ENCODE peak calls at places on chromosome 20, in five cellular contexts. One of them, this sample, is unnamed. For H3K4me1, the result is how much of the 10 kb centered on the place peaks cover.

GRCh38 chr20:45892828-45893500 is 1.8 kb downstream of the CTSA start:
- DNase-seq in adrenal gland: no peak
- DNase-seq in pancreas: no peak
- DNase-seq in prostate gland: no peak
- DNase-seq in heart left ventricle: no peak
- DNase-seq in this sample: no peak

GRCh38 chr20:29690274-29690673 is 1567.2 kb upstream of the DEFB115 start:
- DNase-seq in prostate gland: no peak
- DNase-seq in adrenal gland: no peak
- DNase-seq in pancreas: peak
- DNase-seq in heart left ventricle: no peak
- DNase-seq in this sample: no peak

GRCh38 chr20:32115196-32115767 is 5.8 kb downstream of the TM9SF4 start:
- DNase-seq in adrenal gland: no peak
- DNase-seq in prostate gland: no peak
- DNase-seq in heart left ventricle: no peak
- DNase-seq in pancreas: no peak
- DNase-seq in this sample: no peak

GRCh38 chr20:38321959-38322598 is 18.1 kb downstream of the BPI start:
- DNase-seq in adrenal gland: peak
- DNase-seq in pancreas: no peak
- DNase-seq in heart left ventricle: peak
- DNase-seq in prostate gland: peak
- DNase-seq in this sample: peak

GRCh38 chr20:49717693-49718092 is 4.0 kb upstream of the B4GALT5 start:
- DNase-seq in prostate gland: no peak
- DNase-seq in pancreas: no peak
- DNase-seq in heart left ventricle: no peak
- DNase-seq in adrenal gland: no peak
- DNase-seq in this sample: no peak

GRCh38 chr20:36462440-36463211 is 78.7 kb upstream of the MYL9 start:
- DNase-seq in prostate gland: peak
- DNase-seq in adrenal gland: peak
- DNase-seq in heart left ventricle: peak
- DNase-seq in pancreas: peak
- DNase-seq in this sample: peak

GRCh38 chr20:50389808-50390684 is 120.1 kb upstream of the PTPN1 start:
- DNase-seq in adrenal gland: no peak
- DNase-seq in pancreas: no peak
- DNase-seq in prostate gland: no peak
- DNase-seq in heart left ventricle: no peak
- DNase-seq in this sample: no peak

GRCh38 chr20:59270380-59270779 is 30.0 kb upstream of the EDN3 start:
- DNase-seq in pancreas: no peak
- DNase-seq in heart left ventricle: no peak
- DNase-seq in adrenal gland: no peak
- DNase-seq in prostate gland: no peak
- DNase-seq in this sample: no peak

GRCh38 chr20:45085289-45085688 is 15.6 kb downstream of the KCNS1 start:
- DNase-seq in pancreas: no peak
- DNase-seq in heart left ventricle: no peak
- DNase-seq in prostate gland: no peak
- DNase-seq in adrenal gland: no peak
- DNase-seq in this sample: no peak

GRCh38 chr20:61408951-61409740 is 157.1 kb downstream of the CDH4 start:
- DNase-seq in prostate gland: no peak
- DNase-seq in heart left ventricle: no peak
- DNase-seq in adrenal gland: no peak
- DNase-seq in pancreas: no peak
- DNase-seq in this sample: no peak

GRCh38 chr20:44209691-44210421 is 715 bp downstream of the OSER1 start:
- DNase-seq in heart left ventricle: no peak
- DNase-seq in pancreas: no peak
- DNase-seq in adrenal gland: peak
- DNase-seq in prostate gland: peak
- DNase-seq in this sample: peak

DNA sequence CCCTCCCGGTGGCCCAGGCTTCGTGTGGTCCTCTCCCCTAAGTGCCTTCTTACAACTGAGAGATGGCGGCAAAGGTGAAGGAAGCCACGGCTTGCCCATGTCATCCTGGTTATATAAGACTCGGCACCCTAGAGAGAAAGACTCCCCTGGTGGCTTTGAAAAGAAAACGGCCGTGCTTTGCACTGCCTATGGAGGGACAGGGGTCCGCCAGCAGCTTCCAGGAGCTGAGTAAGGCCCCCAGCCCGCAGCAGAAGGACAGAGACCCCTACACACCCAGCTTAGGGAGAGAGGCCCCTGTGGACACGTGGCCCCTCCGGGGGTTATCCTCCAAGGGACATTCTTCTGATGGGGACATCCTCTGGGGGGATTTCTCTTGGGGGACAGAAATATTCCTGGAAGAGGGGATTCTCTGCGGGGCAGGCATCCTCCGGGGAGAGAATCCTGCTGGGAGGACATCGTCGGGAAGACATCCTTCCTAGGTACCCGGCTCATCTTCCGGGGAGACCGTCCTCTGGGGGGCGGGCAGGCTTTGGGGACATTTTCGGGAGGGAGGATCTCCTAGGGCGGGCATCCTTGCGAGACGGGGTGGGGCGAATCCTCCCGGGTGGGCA is 509 bp upstream of the OGFR start:
- DNase-seq in prostate gland: no peak
- DNase-seq in adrenal gland: no peak
- DNase-seq in pancreas: no peak
- DNase-seq in heart left ventricle: no peak
- DNase-seq in this sample: no peak
- TF ChIP-seq CTCF in prostate gland: no peak
- TF ChIP-seq CTCF in adrenal gland: no peak
- TF ChIP-seq CTCF in pancreas: no peak
- TF ChIP-seq CTCF in heart left ventricle: no peak
- TF ChIP-seq CTCF in this sample: no peak

GRCh38 chr20:8155229-8155628 is 23.2 kb downstream of the PLCB1 start:
- DNase-seq in heart left ventricle: no peak
- DNase-seq in pancreas: no peak
- DNase-seq in prostate gland: no peak
- DNase-seq in adrenal gland: no peak
- DNase-seq in this sample: no peak

GRCh38 chr20:8154636-8155035 is 22.6 kb downstream of the PLCB1 start:
- DNase-seq in prostate gland: no peak
- DNase-seq in pancreas: no peak
- DNase-seq in heart left ventricle: no peak
- DNase-seq in adrenal gland: no peak
- DNase-seq in this sample: no peak

GRCh38 chr20:8152183-8152582 is 20.1 kb downstream of the PLCB1 start:
- DNase-seq in pancreas: no peak
- DNase-seq in heart left ventricle: no peak
- DNase-seq in adrenal gland: peak
- DNase-seq in prostate gland: no peak
- DNase-seq in this sample: no peak

GRCh38 chr20:8152847-8153246 is 20.8 kb downstream of the PLCB1 start:
- DNase-seq in heart left ventricle: no peak
- DNase-seq in pancreas: no peak
- DNase-seq in prostate gland: no peak
- DNase-seq in adrenal gland: no peak
- DNase-seq in this sample: no peak

DNA sequence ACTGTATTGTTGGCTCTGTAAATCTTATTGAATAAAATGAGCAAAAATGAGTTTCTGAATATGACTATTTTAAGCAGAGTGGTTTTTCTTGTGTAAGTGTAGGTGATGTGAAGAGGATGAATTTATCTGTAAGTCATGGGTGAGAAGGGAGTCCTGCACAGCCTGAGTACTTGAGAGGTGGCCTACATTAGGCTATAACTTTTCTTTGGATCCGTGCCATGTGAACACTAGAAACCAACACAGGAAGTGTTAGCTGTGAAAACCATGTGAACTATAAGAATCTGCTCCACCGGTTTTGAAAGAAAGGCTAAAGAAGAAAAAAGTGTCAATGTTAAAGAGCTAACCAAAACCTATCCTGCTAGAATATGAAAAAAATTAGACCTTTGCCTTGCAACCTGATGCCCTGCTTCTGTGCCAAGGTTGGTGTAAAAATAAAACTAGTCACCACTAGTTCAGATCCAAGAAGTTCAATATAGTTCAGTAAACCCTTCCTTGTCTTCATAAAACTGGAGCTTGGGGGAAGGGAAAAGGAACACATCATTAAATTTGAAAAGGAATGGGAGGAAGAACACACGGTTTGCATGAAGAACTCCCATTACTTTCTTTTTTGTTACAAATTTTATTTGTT is 21.3 kb downstream of the PLCB1 start:
- DNase-seq in prostate gland: peak
- DNase-seq in adrenal gland: no peak
- DNase-seq in pancreas: no peak
- DNase-seq in heart left ventricle: no peak
- DNase-seq in this sample: no peak
- H3K27ac ChIP-seq in prostate gland: no peak
- H3K27ac ChIP-seq in adrenal gland: no peak
- H3K27ac ChIP-seq in pancreas: no peak
- H3K27ac ChIP-seq in heart left ventricle: peak
- H3K27ac ChIP-seq in this sample: no peak

GRCh38 chr20:2210646-2211556 is 84.9 kb upstream of the TGM3 start:
- DNase-seq in heart left ventricle: peak
- DNase-seq in pancreas: no peak
- DNase-seq in prostate gland: no peak
- DNase-seq in adrenal gland: no peak
- DNase-seq in this sample: no peak
- H3K4me1 ChIP-seq in heart left ventricle: under half
- H3K4me1 ChIP-seq in pancreas: under half
- H3K4me1 ChIP-seq in prostate gland: under half
- H3K4me1 ChIP-seq in adrenal gland: under half
- H3K4me1 ChIP-seq in this sample: under half

GRCh38 chr20:53676987-53677386 is 83.3 kb upstream of the ZNF217 start:
- DNase-seq in pancreas: no peak
- DNase-seq in heart left ventricle: no peak
- DNase-seq in prostate gland: no peak
- DNase-seq in adrenal gland: no peak
- DNase-seq in this sample: no peak

GRCh38 chr20:53677447-53678314 is 84.0 kb upstream of the ZNF217 start:
- DNase-seq in pancreas: no peak
- DNase-seq in heart left ventricle: peak
- DNase-seq in prostate gland: no peak
- DNase-seq in adrenal gland: no peak
- DNase-seq in this sample: peak

GRCh38 chr20:53679597-53680309 is 86.1 kb upstream of the ZNF217 start:
- DNase-seq in prostate gland: no peak
- DNase-seq in heart left ventricle: no peak
- DNase-seq in pancreas: no peak
- DNase-seq in adrenal gland: no peak
- DNase-seq in this sample: no peak

GRCh38 chr20:53678990-53679596 is 85.5 kb upstream of the ZNF217 start:
- DNase-seq in prostate gland: no peak
- DNase-seq in heart left ventricle: no peak
- DNase-seq in pancreas: no peak
- DNase-seq in adrenal gland: no peak
- DNase-seq in this sample: no peak

GRCh38 chr20:53678315-53678989 is 84.8 kb upstream of the ZNF217 start:
- DNase-seq in pancreas: no peak
- DNase-seq in heart left ventricle: no peak
- DNase-seq in adrenal gland: no peak
- DNase-seq in prostate gland: no peak
- DNase-seq in this sample: no peak
- TF ChIP-seq CTCF in pancreas: no peak
- TF ChIP-seq CTCF in heart left ventricle: no peak
- TF ChIP-seq CTCF in adrenal gland: no peak
- TF ChIP-seq CTCF in prostate gland: no peak
- TF ChIP-seq CTCF in this sample: no peak